ENCODE peak calls at places on chromosomes 6 and 20, in nine cellular contexts. K is A549; G is tibial nerve; J is psoas muscle; Z is CD4-positive, CD25-positive, alpha-beta regulatory T cell; I is thoracic aorta; N is effector memory CD4-positive, alpha-beta T cell; D is ovary; V is cardiac muscle cell. E is an unnamed sample.

GRCh38 chr20:57627972-57628650 is 7.9 kb upstream of the ZBP1 start:
- DNase-seq in K (no peak), N (peak; percentile 33), G (peak; percentile 37), V (no peak), Z (peak; percentile 90), D (no peak), J (no peak), I (no peak), E (peak; percentile 70)

GRCh38 chr20:32359633-32360332 is 1.7 kb downstream of the ASXL1 start:
- DNase-seq in K (no peak), J (no peak), G (no peak), N (no peak), Z (peak; percentile 48), D (no peak), I (no peak), V (no peak), E (peak; percentile 20)

GRCh38 chr6:159435701-159436100 is 257.3 kb downstream of the SOD2 start:
- DNase-seq in K (no peak), I (no peak), G (no peak), N (no peak), Z (no peak), V (no peak), D (no peak), J (no peak), E (no peak)

GRCh38 chr6:29992792-29993191 is 50.5 kb downstream of the HLA-A start:
- DNase-seq in Z (no peak), D (no peak), V (no peak), J (no peak), N (no peak), K (no peak), I (no peak), G (no peak), E (no peak)

GRCh38 chr6:2738373-2738979 is 12.2 kb downstream of the MYLK4 start:
- DNase-seq in I (no peak), Z (peak; percentile 64), V (peak; percentile 70), K (peak; percentile 31), D (no peak), J (no peak), N (peak; percentile 24), G (no peak), E (peak; percentile 51)

GRCh38 chr6:85329193-85329592 is 120.7 kb upstream of the NT5E start:
- DNase-seq in V (no peak), Z (no peak), J (no peak), G (no peak), N (no peak), K (no peak), D (no peak), I (no peak), E (no peak)

GRCh38 chr6:48281217-48281616 is 170.2 kb upstream of the PTCHD4 start:
- DNase-seq in V (no peak), J (no peak), G (no peak), N (no peak), K (no peak), D (no peak), Z (no peak), I (no peak), E (no peak)

GRCh38 chr6:10381133-10381829 is 33.6 kb downstream of the TFAP2A start:
- DNase-seq in G (no peak), D (no peak), V (peak; percentile 35), Z (no peak), N (no peak), J (no peak), I (no peak), K (no peak), E (no peak)

GRCh38 chr6:43740321-43740960 is 29.6 kb upstream of the VEGFA start:
- DNase-seq in D (no peak), N (no peak), K (no peak), J (no peak), V (no peak), G (no peak), I (no peak), Z (no peak), E (no peak)

GRCh38 chr6:30647802-30648460 is 998 bp downstream of the C6orf136 start:
- DNase-seq in V (no peak), J (no peak), I (no peak), Z (no peak), K (peak; percentile 71), G (no peak), D (no peak), N (no peak), E (no peak)

GRCh38 chr20:61869750-61870507 is 195.8 kb downstream of the TAF4 start:
- DNase-seq in J (no peak), V (no peak), I (no peak), G (no peak), K (no peak), Z (no peak), D (no peak), N (no peak), E (no peak)

GRCh38 chr20:61871160-61871559 is 194.5 kb downstream of the TAF4 start:
- DNase-seq in V (no peak), G (no peak), Z (no peak), D (no peak), J (no peak), I (no peak), K (no peak), N (no peak), E (no peak)

GRCh38 chr20:61866165-61866564 is 199.5 kb downstream of the TAF4 start:
- DNase-seq in V (no peak), G (no peak), Z (no peak), K (no peak), D (no peak), N (no peak), J (no peak), I (no peak), E (no peak)

GRCh38 chr20:61868006-61868405 is 197.7 kb downstream of the TAF4 start:
- DNase-seq in N (no peak), I (no peak), G (no peak), J (no peak), Z (no peak), D (no peak), V (no peak), K (no peak), E (no peak)

DNA sequence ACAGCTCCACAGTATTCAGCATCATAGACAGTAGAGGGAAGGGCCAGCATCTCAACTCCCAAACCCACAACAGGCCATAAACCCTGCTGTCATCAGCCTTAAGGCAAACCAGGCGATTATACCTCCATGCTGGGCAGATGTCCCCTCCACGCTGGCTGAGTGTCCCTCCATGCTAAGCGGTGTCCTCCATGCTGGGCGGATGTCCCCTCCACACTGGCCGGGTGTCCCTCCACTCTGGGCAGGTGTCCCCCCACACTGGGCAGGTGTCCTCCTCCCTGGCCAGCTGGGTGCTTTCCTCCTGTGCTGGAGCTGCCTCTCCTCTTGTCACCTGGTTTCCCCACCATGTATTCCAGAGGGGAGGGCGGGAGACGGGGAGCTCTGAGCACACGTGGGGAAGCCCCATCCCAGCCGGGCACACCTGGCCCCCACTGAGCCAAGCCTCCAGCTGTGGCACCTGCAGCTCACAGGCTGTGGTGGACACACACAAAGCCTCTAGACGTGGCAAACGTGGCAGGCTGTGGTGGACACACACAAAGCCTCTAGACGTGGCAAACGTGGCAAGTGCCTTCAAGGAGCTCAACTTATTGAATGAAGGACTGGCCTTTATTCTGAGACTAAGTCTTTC is 197.1 kb downstream of the TAF4 start:
- DNase-seq in G (no peak), J (no peak), K (no peak), D (no peak), I (no peak), N (no peak), Z (no peak), V (no peak), E (no peak)
- H3K27ac ChIP-seq in G (no peak overlapping the region), J (no peak overlapping the region), K (no peak overlapping the region), D (no peak overlapping the region), I (no peak overlapping the region), N (no peak overlapping the region), Z (no peak overlapping the region), V (no peak overlapping the region), E (no peak overlapping the region)

GRCh38 chr6:106165885-106166485 is 79.8 kb downstream of the PRDM1 start:
- DNase-seq in K (no peak), N (no peak), G (no peak), Z (no peak), V (no peak), D (no peak), J (no peak), I (no peak), E (no peak)
- H3K4me3 ChIP-seq in K (no peak overlapping the region), N (no peak overlapping the region), G (no peak overlapping the region), Z (no peak overlapping the region), V (no peak overlapping the region), D (no peak overlapping the region), J (no peak overlapping the region), I (no peak overlapping the region), E (no peak overlapping the region)

GRCh38 chr6:25524542-25524941 is 127.5 kb upstream of the SCGN start:
- DNase-seq in N (no peak), V (peak; percentile 32), Z (no peak), G (no peak), D (no peak), K (no peak), I (no peak), J (no peak), E (no peak)

GRCh38 chr6:25525078-25525477 is 126.9 kb upstream of the SCGN start:
- DNase-seq in K (no peak), D (no peak), N (no peak), Z (no peak), J (no peak), I (no peak), V (no peak), G (no peak), E (no peak)

DNA sequence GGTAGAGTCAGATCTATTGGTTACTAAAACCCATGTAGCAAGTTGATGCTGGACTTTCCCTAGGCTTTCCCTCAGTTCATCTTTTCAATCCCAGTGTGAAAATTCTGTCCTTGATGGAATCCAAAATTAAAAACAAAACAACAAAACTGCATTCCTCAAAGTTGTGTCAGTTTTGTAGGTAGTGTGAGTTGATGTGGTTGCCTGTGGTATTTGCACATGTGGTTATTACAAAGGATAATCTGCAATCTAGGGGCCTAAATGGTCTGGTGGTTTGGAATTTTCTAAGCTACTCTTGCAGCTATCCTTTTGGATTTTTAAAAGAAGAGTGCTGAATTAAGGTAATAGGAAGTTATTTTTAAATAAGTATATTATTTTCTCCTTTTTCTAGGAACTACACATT is 132.2 kb upstream of the SCGN start:
- DNase-seq in I (no peak), J (no peak), V (no peak), D (no peak), G (no peak), K (no peak), Z (no peak), N (no peak), E (no peak)
- H3K4me1 ChIP-seq in I (no peaks in the 10 kb centered on the region), J (no peaks in the 10 kb centered on the region), V (peaks cover 27% of the 10 kb centered on the region), D (peaks cover 11% of the 10 kb centered on the region), G (no peaks in the 10 kb centered on the region), K (no peaks in the 10 kb centered on the region), Z (no peaks in the 10 kb centered on the region), N (no peaks in the 10 kb centered on the region), E (no peaks in the 10 kb centered on the region)

DNA sequence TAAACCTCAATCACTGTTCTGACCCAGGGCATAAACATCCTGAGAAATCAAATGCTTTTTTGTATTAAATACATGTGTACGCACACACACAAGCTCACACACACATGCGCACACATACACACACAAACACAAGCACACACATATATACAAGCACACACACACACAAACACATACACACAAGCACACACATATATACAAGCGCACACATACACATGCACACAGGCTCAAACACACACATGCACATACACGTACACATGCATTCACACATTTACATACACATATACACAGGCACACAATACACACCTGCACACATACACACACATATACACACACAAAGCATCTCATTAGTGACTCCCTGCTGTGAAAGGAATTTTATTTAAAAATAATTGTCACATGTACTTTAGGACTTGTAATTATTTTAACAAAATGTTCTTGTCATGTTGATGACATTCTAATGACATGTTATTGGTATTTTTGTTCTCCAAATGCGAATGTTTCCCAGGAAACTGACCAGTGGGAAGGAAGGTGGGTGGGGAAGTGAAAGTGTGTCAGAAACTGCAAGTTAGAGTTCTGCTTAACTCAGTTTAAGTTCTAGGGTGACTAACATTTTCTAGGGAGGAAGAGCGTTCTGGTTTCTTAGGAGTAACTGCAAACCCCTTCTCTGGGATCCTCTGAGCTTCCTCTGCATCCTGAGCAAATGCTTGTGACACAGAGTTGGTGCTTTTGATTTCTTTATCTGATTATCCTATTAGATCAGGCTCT is 113.9 kb upstream of the ZNF217 start:
- DNase-seq in Z (peak; percentile 41), D (no peak), V (no peak), G (no peak), N (no peak), K (no peak), J (no peak), I (no peak), E (no peak)
- H3K27ac ChIP-seq in Z (peak overlapping the region; percentile 64), D (no peak overlapping the region), V (no peak overlapping the region), G (peak overlapping the region; percentile 17), N (peak overlapping the region; percentile 44), K (peak overlapping the region; percentile 40), J (no peak overlapping the region), I (no peak overlapping the region), E (peak overlapping the region; percentile 58)